ENCODE peak calls at places on chromosome 9, in five cellular contexts. Q is NCI-H524, D is activated T-cell treated with anti-CD3 and anti-CD28 coated beads for 24 hours, X is AG10803, T is NCI-H82. B is an unnamed sample.

GRCh38 chr9:78866228-78867132 is 569.6 kb downstream of the PSAT1 start:
- DNase-seq in Q (no peak), D (no peak), X (peak; percentile 95), T (no peak), B (no peak)

GRCh38 chr9:130765135-130766030 is 69.7 kb upstream of the ABL1 start:
- DNase-seq in Q (no peak), D (no peak), X (peak; percentile 28), T (no peak), B (no peak)

GRCh38 chr9:1273859-1274258 is 223.7 kb downstream of the DMRT2 start:
- DNase-seq in Q (no peak), D (no peak), X (no peak), T (no peak), B (no peak)

GRCh38 chr9:78030553-78031270 is 899 bp downstream of the GNAQ start:
- DNase-seq in Q (peak; percentile 23), D (peak; percentile 45), X (peak; percentile 36), T (peak; percentile 48), B (no peak)

GRCh38 chr9:129139993-129140396 is 28.8 kb downstream of the PTPA start:
- DNase-seq in Q (peak; percentile 97), D (peak; percentile 76), X (peak; percentile 100), T (peak; percentile 94), B (peak; percentile 97)

GRCh38 chr9:104911029-104911607 is 16.8 kb downstream of the ABCA1 start:
- DNase-seq in Q (no peak), D (no peak), X (no peak), T (no peak), B (no peak)

GRCh38 chr9:136603901-136604816 is 58.3 kb upstream of the NOTCH1 start:
- DNase-seq in Q (no peak), D (no peak), X (no peak), T (no peak), B (no peak)

GRCh38 chr9:93955356-93956182 is 414 bp upstream of the BARX1 start:
- DNase-seq in Q (peak; percentile 82), D (no peak), X (no peak), T (peak; percentile 46), B (no peak)

GRCh38 chr9:114910541-114910940 is 19.9 kb downstream of the TNFSF8 start:
- DNase-seq in Q (peak; percentile 76), D (no peak), X (peak; percentile 62), T (peak; percentile 19), B (peak; percentile 83)

GRCh38 chr9:4430492-4431261 is 59.6 kb upstream of the SLC1A1 start:
- DNase-seq in Q (no peak), D (no peak), X (peak; percentile 33), T (no peak), B (no peak)

GRCh38 chr9:94808926-94809700 is 82.6 kb downstream of the AOPEP start:
- DNase-seq in Q (no peak), D (no peak), X (no peak), T (no peak), B (no peak)

GRCh38 chr9:69919461-69920061 is 98.9 kb downstream of the CFAP95 start:
- DNase-seq in Q (peak; percentile 30), D (no peak), X (peak; percentile 71), T (peak; percentile 83), B (peak; percentile 54)

GRCh38 chr9:34771023-34771422 is 61.1 kb upstream of the CCL21 start:
- DNase-seq in Q (no peak), D (no peak), X (no peak), T (no peak), B (no peak)

GRCh38 chr9:89010526-89011089 is 19.3 kb downstream of the S1PR3 start:
- DNase-seq in Q (peak; percentile 22), D (no peak), X (no peak), T (no peak), B (no peak)

B was measured in NCI-H1694.